ENCODE peak calls at places on chromosomes 6 and 20, in four cellular contexts. O is neuronal stem cell, H is stomach, Z is hepatocyte. Y is an unnamed sample. For H3K36me3 and H3K4me1, the result is how much of the 10 kb centered on the place peaks cover.

GRCh38 chr6:5464096-5464885 is 203.0 kb downstream of the FARS2 start:
- DNase-seq in O (no peak), H (no peak), Z (no peak), Y (no peak)

GRCh38 chr6:105005446-105005845 is 48.5 kb downstream of the LIN28B start:
- DNase-seq in O (no peak), H (no peak), Z (no peak), Y (no peak)

GRCh38 chr6:153013438-153013837 is 10.9 kb upstream of the MTRF1L start:
- DNase-seq in O (no peak), H (no peak), Z (no peak), Y (no peak)

GRCh38 chr20:58040447-58041290 is 187.8 kb downstream of the ANKRD60 start:
- DNase-seq in O (peak), H (no peak), Z (no peak), Y (peak)

GRCh38 chr6:73665686-73666319 is 12.0 kb upstream of the SLC17A5 start:
- DNase-seq in O (no peak), H (no peak), Z (no peak), Y (no peak)

GRCh38 chr20:2751868-2752630 is 48.4 kb downstream of the CPXM1 start:
- DNase-seq in O (no peak), H (peak), Z (peak), Y (no peak)

GRCh38 chr20:3483784-3484183 is 13.0 kb downstream of the ATRN start:
- DNase-seq in O (no peak), H (no peak), Z (no peak), Y (no peak)

GRCh38 chr20:20491110-20491783 is 123.3 kb downstream of the INSM1 start:
- DNase-seq in O (no peak), H (no peak), Z (no peak), Y (no peak)

GRCh38 chr6:128521302-128521632 is 868 bp upstream of the PTPRK start:
- DNase-seq in O (no peak), H (no peak), Z (no peak), Y (no peak)

GRCh38 chr20:53748821-53749402 is 155.3 kb upstream of the ZNF217 start:
- DNase-seq in O (no peak), H (no peak), Z (peak), Y (peak)

GRCh38 chr20:50879649-50880550 is 51.3 kb downstream of the ADNP start:
- DNase-seq in O (no peak), H (no peak), Z (no peak), Y (peak)

GRCh38 chr6:148983366-148983765 is 236.5 kb downstream of the UST start:
- DNase-seq in O (no peak), H (no peak), Z (no peak), Y (no peak)

GRCh38 chr6:137370871-137371633 is 123.1 kb downstream of the OLIG3 start:
- DNase-seq in O (no peak), H (no peak), Z (no peak), Y (no peak)

GRCh38 chr6:68638225-68638900 is 3.3 kb downstream of the ADGRB3 start:
- DNase-seq in O (peak), H (peak), Z (peak), Y (no peak)

GRCh38 chr20:61442075-61442670 is 190.1 kb downstream of the CDH4 start:
- DNase-seq in O (no peak), H (no peak), Z (no peak), Y (peak)

GRCh38 chr6:107401573-107401972 is 57.8 kb downstream of the PDSS2 start:
- DNase-seq in O (no peak), H (no peak), Z (no peak), Y (no peak)

GRCh38 chr6:47967843-47968242 is 143.2 kb downstream of the PTCHD4 start:
- DNase-seq in O (no peak), H (no peak), Z (no peak), Y (no peak)

GRCh38 chr6:162181741-162182401 is 545.7 kb downstream of the PRKN start:
- DNase-seq in O (no peak), H (no peak), Z (no peak), Y (no peak)

GRCh38 chr6:21773199-21773974 is 179.8 kb downstream of the SOX4 start:
- DNase-seq in O (no peak), H (no peak), Z (peak), Y (no peak)

GRCh38 chr20:11375966-11376365 is 541.7 kb upstream of the BTBD3 start:
- DNase-seq in O (no peak), H (no peak), Z (no peak), Y (no peak)

GRCh38 chr20:45353746-45354145 is 5.5 kb upstream of the SDC4 start:
- DNase-seq in O (no peak), H (no peak), Z (no peak), Y (no peak)

GRCh38 chr20:46367967-46368901 is 38.2 kb downstream of the ELMO2 start:
- DNase-seq in O (no peak), H (no peak), Z (peak), Y (no peak)

GRCh38 chr6:40550096-40550731 is 37.0 kb downstream of the LRFN2 start:
- DNase-seq in O (peak), H (peak), Z (peak), Y (no peak)

GRCh38 chr6:157537518-157537917 is 156.5 kb downstream of the ZDHHC14 start:
- DNase-seq in O (no peak), H (no peak), Z (no peak), Y (no peak)

GRCh38 chr6:158649289-158650143 is at the start of gene SYTL3:
- DNase-seq in O (no peak), H (peak), Z (no peak), Y (no peak)

GRCh38 chr6:133591330-133591729 is 297.6 kb upstream of the TCF21 start:
- DNase-seq in O (no peak), H (no peak), Z (no peak), Y (no peak)

GRCh38 chr6:126385536-126385935 is 45.6 kb downstream of the CENPW start:
- DNase-seq in O (no peak), H (no peak), Z (no peak), Y (no peak)

GRCh38 chr6:88048556-88048955 is 915 bp downstream of the SPACA1 start:
- DNase-seq in O (no peak), H (no peak), Z (peak), Y (no peak)

GRCh38 chr6:68575765-68576439 is 59.2 kb upstream of the ADGRB3 start:
- DNase-seq in O (no peak), H (no peak), Z (peak), Y (no peak)

GRCh38 chr20:4160761-4161305 is 145.5 kb upstream of the RNF24 start:
- DNase-seq in O (no peak), H (no peak), Z (peak), Y (no peak)

GRCh38 chr20:34871320-34871926 is 1.2 kb downstream of the GGT7 start:
- DNase-seq in O (no peak), H (no peak), Z (no peak), Y (no peak)

GRCh38 chr20:20710443-20710842 is 2.0 kb downstream of the RALGAPA2 start:
- DNase-seq in O (no peak), H (no peak), Z (no peak), Y (no peak)

GRCh38 chr20:35355372-35355771 is 56.4 kb downstream of the UQCC1 start:
- DNase-seq in O (no peak), H (no peak), Z (no peak), Y (no peak)

GRCh38 chr6:119077643-119078448 is 618 bp downstream of the FAM184A start:
- DNase-seq in O (no peak), H (peak), Z (peak), Y (no peak)

GRCh38 chr6:166325383-166326042 is 16.8 kb downstream of the SFT2D1 start:
- DNase-seq in O (no peak), H (no peak), Z (no peak), Y (no peak)
- H3K36me3 ChIP-seq in O (half or more), H (under half), Z (under half), Y (half or more)

GRCh38 chr6:52384145-52384766 is 22.3 kb downstream of the PAQR8 start:
- DNase-seq in O (no peak), H (no peak), Z (no peak), Y (no peak)

GRCh38 chr6:52377538-52378221 is 15.7 kb downstream of the PAQR8 start:
- DNase-seq in O (no peak), H (no peak), Z (no peak), Y (no peak)

GRCh38 chr6:52376763-52377162 is 14.8 kb downstream of the PAQR8 start:
- DNase-seq in O (no peak), H (no peak), Z (no peak), Y (no peak)

GRCh38 chr6:52385074-52385473 is 23.1 kb downstream of the PAQR8 start:
- DNase-seq in O (no peak), H (no peak), Z (no peak), Y (no peak)

DNA sequence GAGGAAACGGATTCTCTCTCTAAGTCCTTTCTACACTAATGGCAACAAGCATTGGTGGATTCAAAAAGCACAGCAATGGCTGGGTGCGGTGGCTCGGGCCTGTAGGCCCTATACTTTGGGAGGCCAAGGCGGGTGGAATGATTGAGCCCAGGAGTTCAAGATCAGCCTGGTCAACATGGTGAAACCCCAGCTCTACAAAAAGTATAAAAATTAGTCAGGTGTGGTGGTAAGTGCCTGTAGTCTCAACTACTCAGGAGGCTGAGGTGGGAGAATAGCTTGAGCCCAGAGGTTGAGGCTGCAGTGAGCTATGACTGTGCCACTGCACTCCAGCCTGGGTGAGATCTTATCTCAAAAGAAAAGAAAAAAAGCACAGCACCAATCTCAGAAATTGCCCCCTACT is 19.3 kb downstream of the PAQR8 start:
- DNase-seq in O (no peak), H (no peak), Z (no peak), Y (no peak)
- H3K4me1 ChIP-seq in O (under half), H (under half), Z (under half), Y (under half)

GRCh38 chr20:37598101-37598530 is 70.4 kb upstream of the BLCAP start:
- DNase-seq in O (peak), H (no peak), Z (peak), Y (no peak)
- H3K4me3 ChIP-seq in O (peak), H (no peak), Z (no peak), Y (no peak)

GRCh38 chr6:29951882-29952281 is 9.6 kb downstream of the HLA-A start:
- DNase-seq in O (no peak), H (no peak), Z (no peak), Y (no peak)
- H3K36me3 ChIP-seq in O (under half), H (under half), Z (under half), Y (under half)

DNA sequence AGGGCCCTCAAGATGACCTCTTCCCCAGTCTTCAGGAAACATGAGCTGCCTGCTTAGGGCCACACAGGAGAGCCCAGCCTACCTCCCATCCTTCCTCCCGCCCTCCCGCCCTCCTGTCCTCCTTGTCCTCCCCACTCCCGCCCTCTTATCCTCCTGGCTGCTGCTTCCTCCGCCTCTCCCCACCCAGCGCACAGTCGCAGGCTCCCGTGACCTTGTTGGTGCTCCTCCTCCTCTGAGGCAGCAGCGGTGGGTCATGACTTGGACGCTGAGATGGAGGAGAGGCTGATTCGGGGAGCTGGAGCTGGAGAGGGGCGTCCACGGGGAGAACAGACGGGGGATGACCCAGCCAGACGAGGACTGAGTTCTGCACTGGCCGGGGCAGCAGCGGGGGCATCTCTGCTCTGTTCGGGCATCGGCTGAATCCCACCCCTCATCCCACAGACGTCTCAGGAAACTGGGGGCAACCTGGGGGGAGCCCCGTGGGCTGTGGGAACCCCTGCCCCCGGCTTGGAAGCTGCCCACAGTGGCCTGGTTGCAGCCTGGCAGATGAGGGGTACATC is 32.4 kb downstream of the CHRNA4 start:
- DNase-seq in O (no peak), H (no peak), Z (no peak), Y (no peak)
- H3K4me1 ChIP-seq in O (under half), H (under half), Z (under half), Y (under half)

DNA sequence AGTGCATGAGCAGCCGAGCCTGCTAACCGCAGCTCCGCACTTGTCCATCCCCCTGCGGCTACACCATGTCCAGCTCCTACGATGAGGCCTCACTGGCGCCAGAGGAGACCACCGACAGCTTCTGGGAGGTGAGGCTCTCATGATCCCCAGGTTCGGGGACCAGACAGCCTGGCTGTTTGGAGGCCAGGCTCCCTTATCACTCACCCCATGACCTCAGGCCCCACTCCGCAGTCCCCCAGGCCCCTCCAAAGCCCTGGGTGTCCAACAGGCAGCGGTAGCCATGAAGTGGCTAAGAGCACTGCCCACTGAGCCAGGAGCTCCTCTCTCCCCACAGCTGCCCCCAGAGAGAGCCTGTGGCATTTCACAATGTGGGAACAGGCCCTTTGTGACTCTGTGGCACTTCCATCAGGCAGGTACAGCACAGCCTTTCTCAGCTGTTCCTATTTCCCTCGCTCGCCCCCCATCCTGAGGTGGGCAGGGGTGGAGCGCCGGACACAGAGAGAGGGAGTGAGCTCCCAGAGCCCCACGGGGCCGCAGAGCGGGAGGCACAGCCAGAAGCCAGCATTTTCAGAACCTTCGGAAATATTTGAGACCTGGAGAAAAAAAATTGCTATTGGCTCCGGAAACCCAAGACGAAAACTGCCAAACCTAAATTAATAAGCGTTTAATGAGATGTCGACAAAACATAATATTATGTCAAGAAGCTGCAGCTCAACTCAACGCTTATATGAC is 29.7 kb downstream of the SPDEF start:
- DNase-seq in O (no peak), H (no peak), Z (no peak), Y (no peak)
- H3K4me3 ChIP-seq in O (no peak), H (peak), Z (no peak), Y (no peak)

GRCh38 chr20:17630151-17630805 is 51.8 kb downstream of the RRBP1 start:
- DNase-seq in O (no peak), H (no peak), Z (no peak), Y (no peak)
- H3K36me3 ChIP-seq in O (under half), H (half or more), Z (under half), Y (half or more)

Y was measured in RWPE2.